ENCODE peak calls at places on chromosome 7, in four cellular contexts. F, L, X and T are unnamed samples.

GRCh38 chr7:156251861-156252260 is 388.7 kb upstream of the RNF32 start:
- DNase-seq in L (no peak), F (no peak), X (no peak), T (no peak)

GRCh38 chr7:115078386-115078785 is 156.5 kb downstream of the MDFIC start:
- DNase-seq in L (no peak), X (no peak), F (no peak), T (no peak)

GRCh38 chr7:121187222-121187621 is 141.6 kb upstream of the WNT16 start:
- DNase-seq in F (no peak), X (peak; percentile 36), L (no peak), T (no peak)

GRCh38 chr7:4683043-4683883 is 1.2 kb downstream of the FOXK1 start:
- DNase-seq in X (no peak), F (peak; percentile 63), L (no peak), T (no peak)

GRCh38 chr7:93941956-93942355 is 20.4 kb downstream of the GNG11 start:
- DNase-seq in X (no peak), L (no peak), F (no peak), T (no peak)

GRCh38 chr7:45359781-45360180 is 202.2 kb downstream of the RAMP3 start:
- DNase-seq in F (no peak), L (no peak), X (no peak), T (no peak)

GRCh38 chr7:29812185-29812876 is 6.0 kb downstream of the WIPF3 start:
- DNase-seq in F (no peak), L (no peak), X (no peak), T (no peak)

GRCh38 chr7:21426286-21426957 is 1.5 kb upstream of the SP4 start:
- DNase-seq in F (no peak), L (no peak), X (no peak), T (peak; percentile 1)

GRCh38 chr7:96773483-96773882 is 63.8 kb upstream of the SEM1 start:
- DNase-seq in L (no peak), X (no peak), F (no peak), T (no peak)

GRCh38 chr7:4626318-4626845 is 55.7 kb upstream of the FOXK1 start:
- DNase-seq in X (no peak), F (no peak), L (no peak), T (no peak)

GRCh38 chr7:105691029-105691691 is 109.9 kb upstream of the EFCAB10 start:
- DNase-seq in F (no peak), L (no peak), X (no peak), T (no peak)

GRCh38 chr7:116715087-116715486 is 43.1 kb downstream of the MET start:
- DNase-seq in X (no peak), F (no peak), L (no peak), T (no peak)

GRCh38 chr7:98212532-98213041 is 1.3 kb downstream of the BHLHA15 start:
- DNase-seq in F (no peak), X (no peak), L (peak; percentile 17), T (no peak)

GRCh38 chr7:98213874-98214810 is 2.9 kb downstream of the BHLHA15 start:
- DNase-seq in X (no peak), L (peak; percentile 7), F (no peak), T (no peak)

GRCh38 chr7:98214811-98215321 is 3.6 kb downstream of the BHLHA15 start:
- DNase-seq in L (no peak), X (no peak), F (no peak), T (no peak)

GRCh38 chr7:98211676-98212531 is 665 bp downstream of the BHLHA15 start:
- DNase-seq in X (no peak), L (peak; percentile 15), F (peak; percentile 38), T (peak; percentile 85)

GRCh38 chr7:98213296-98213873 is 2.1 kb downstream of the BHLHA15 start:
- DNase-seq in L (peak; percentile 6), F (no peak), X (no peak), T (no peak)
- TF ChIP-seq ETV6 in L (no peak), F (no peak), X (no peak), T (no peak)

GRCh38 chr7:978416-979091 is 3.2 kb upstream of the COX19 start:
- DNase-seq in L (no peak), X (no peak), F (no peak), T (no peak)
- TF ChIP-seq ETV6 in L (no peak), X (no peak), F (no peak), T (no peak)

GRCh38 chr7:2359610-2360009 is 5.0 kb downstream of the EIF3B start:
- DNase-seq in X (no peak), L (no peak), F (no peak), T (no peak)
- TF ChIP-seq ETV6 in X (no peak), L (no peak), F (no peak), T (no peak)

GRCh38 chr7:130595986-130596385 is 72.6 kb downstream of the COPG2 start:
- DNase-seq in L (no peak), F (no peak), X (no peak), T (no peak)
- TF ChIP-seq ETV6 in L (no peak), F (no peak), X (no peak), T (no peak)

GRCh38 chr7:130957722-130958360 is 223.8 kb upstream of the KLF14 start:
- DNase-seq in L (no peak), F (no peak), X (no peak), T (no peak)

GRCh38 chr7:130955560-130955919 is 221.5 kb upstream of the KLF14 start:
- DNase-seq in X (no peak), L (no peak), F (no peak), T (no peak)

GRCh38 chr7:130958846-130959245 is 224.8 kb upstream of the KLF14 start:
- DNase-seq in F (no peak), L (no peak), X (no peak), T (no peak)

GRCh38 chr7:130956417-130957139 is 222.6 kb upstream of the KLF14 start:
- DNase-seq in X (no peak), F (no peak), L (no peak), T (no peak)

DNA sequence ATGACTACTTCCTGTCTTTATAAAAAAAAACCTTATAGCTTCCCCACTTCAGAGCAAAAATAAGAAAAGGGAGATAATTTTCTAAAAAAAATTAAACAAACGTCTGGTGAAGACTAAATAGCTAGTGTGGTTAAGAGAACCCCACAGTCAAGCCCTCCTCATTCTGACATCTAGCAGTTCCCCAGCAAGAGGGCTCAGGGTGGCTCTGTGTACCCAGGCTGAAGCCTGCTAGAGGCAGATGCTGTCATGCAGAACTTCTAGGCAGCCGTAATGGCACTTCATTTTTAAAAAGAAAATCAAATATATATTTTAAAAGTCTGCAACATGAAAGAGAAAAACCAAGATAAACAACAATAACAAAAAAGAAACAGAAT is 223.1 kb upstream of the KLF14 start:
- DNase-seq in L (no peak), F (no peak), X (no peak), T (no peak)
- TF ChIP-seq ETV6 in L (no peak), F (no peak), X (no peak), T (no peak)

GRCh38 chr7:133755922-133756321 is 371.2 kb upstream of the LRGUK start:
- DNase-seq in L (no peak), F (no peak), X (no peak), T (no peak)

GRCh38 chr7:133753513-133753912 is 373.6 kb upstream of the LRGUK start:
- DNase-seq in X (no peak), L (no peak), F (no peak), T (no peak)

GRCh38 chr7:133748443-133749407 is 378.4 kb upstream of the LRGUK start:
- DNase-seq in L (no peak), F (peak; percentile 9), X (no peak), T (no peak)

GRCh38 chr7:133750287-133750686 is 376.9 kb upstream of the LRGUK start:
- DNase-seq in L (no peak), X (no peak), F (no peak), T (no peak)

GRCh38 chr7:133754718-133755117 is 372.4 kb upstream of the LRGUK start:
- DNase-seq in F (no peak), X (no peak), L (no peak), T (no peak)
- TF ChIP-seq ETV6 in F (no peak), X (no peak), L (no peak), T (no peak)

GRCh38 chr7:20236790-20237189 is 19.6 kb upstream of the MACC1 start:
- DNase-seq in L (no peak), F (no peak), X (no peak), T (no peak)
- TF ChIP-seq ETV6 in L (no peak), F (no peak), X (no peak), T (no peak)

GRCh38 chr7:157485361-157485831 is 148.6 kb downstream of the DNAJB6 start:
- DNase-seq in F (no peak), X (no peak), L (no peak), T (no peak)

GRCh38 chr7:157485961-157486510 is 149.2 kb downstream of the DNAJB6 start:
- DNase-seq in F (no peak), X (no peak), L (no peak), T (no peak)

GRCh38 chr7:157488326-157488725 is 151.5 kb downstream of the DNAJB6 start:
- DNase-seq in F (no peak), X (no peak), L (no peak), T (no peak)

GRCh38 chr7:157488966-157489365 is 152.2 kb downstream of the DNAJB6 start:
- DNase-seq in F (no peak), L (no peak), X (no peak), T (no peak)

DNA sequence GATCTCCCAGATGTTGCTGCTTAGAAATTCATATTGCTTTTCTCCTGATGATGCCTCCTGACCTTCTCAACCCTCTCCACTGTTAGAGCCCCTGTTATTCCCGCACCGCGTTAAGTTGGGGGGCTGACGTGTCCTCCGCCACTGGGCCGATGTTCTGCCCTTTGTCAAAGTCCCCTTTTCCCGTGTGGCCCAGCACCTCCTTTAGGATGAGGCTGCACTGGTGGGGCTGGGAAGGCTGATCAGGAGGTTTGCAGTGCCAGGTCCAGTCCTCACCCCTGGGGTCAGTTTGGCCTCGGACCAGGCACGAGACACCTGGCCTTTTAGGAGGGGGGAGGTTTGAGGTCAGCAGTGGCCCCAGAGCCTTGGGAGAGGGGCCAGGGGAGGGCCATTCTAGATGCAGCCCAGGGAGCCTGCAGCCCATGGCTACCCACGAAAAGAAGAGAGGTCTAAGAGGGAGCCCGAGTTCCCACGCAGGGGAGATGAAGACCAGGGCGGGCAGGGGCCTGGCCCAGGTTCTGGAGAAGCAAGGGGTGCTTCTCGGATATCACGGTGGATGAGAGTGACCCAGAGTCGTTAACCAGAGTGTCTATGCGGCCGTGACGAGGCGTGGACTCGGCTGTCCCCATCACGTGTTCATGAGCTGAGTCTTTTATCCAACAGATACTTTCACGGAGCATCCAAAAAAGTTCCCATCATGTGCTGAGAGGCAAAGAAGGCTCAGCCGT is 150.4 kb downstream of the DNAJB6 start:
- DNase-seq in F (no peak), X (no peak), L (no peak), T (no peak)
- TF ChIP-seq ETV6 in F (no peak), X (no peak), L (no peak), T (no peak)